ENCODE peak calls at places on chromosomes 5 and 9, in six cellular contexts. E is CD8-positive, alpha-beta T cell; B is pancreas; R is neuronal stem cell; M is GM23338; L is effector memory CD4-positive, alpha-beta T cell. X is an unnamed sample.

GRCh38 chr5:14257995-14258403 is 114.9 kb downstream of the TRIO start:
- DNase-seq in E (no peak), M (no peak), L (no peak), R (no peak), B (no peak), X (no peak)

GRCh38 chr9:129378241-129378661 is 200.2 kb upstream of the IER5L start:
- DNase-seq in R (no peak), B (no peak), M (no peak), E (no peak), L (no peak), X (no peak)

GRCh38 chr5:36605241-36605640 is 1.2 kb upstream of the SLC1A3 start:
- DNase-seq in M (no peak), L (no peak), R (no peak), E (no peak), B (no peak), X (no peak)

GRCh38 chr9:89353989-89354388 is 35.7 kb downstream of the SECISBP2 start:
- DNase-seq in R (no peak), L (no peak), B (no peak), E (no peak), M (no peak), X (no peak)

GRCh38 chr9:4904322-4905134 is 80.5 kb upstream of the JAK2 start:
- DNase-seq in L (no peak), E (no peak), M (no peak), R (no peak), B (no peak), X (peak; percentile 25)

GRCh38 chr5:174399411-174399810 is 325.0 kb upstream of the MSX2 start:
- DNase-seq in L (no peak), B (no peak), E (no peak), M (no peak), R (no peak), X (no peak)

GRCh38 chr5:123543438-123543837 is 31.5 kb downstream of the CSNK1G3 start:
- DNase-seq in M (no peak), E (no peak), L (no peak), R (no peak), B (no peak), X (no peak)

GRCh38 chr9:136055715-136056545 is 39.2 kb downstream of the NACC2 start:
- DNase-seq in B (no peak), L (no peak), E (peak; percentile 45), R (no peak), M (peak; percentile 51), X (no peak)

GRCh38 chr5:119453045-119453383 is 717 bp downstream of the HSD17B4 start:
- DNase-seq in M (no peak), B (peak; percentile 19), L (no peak), E (no peak), R (no peak), X (no peak)

GRCh38 chr5:104942735-104943134 is 1380.1 kb upstream of the NUDT12 start:
- DNase-seq in B (no peak), L (no peak), R (peak; percentile 21), E (no peak), M (no peak), X (no peak)

GRCh38 chr9:135343733-135344522 is 135.7 kb upstream of the PPP1R26 start:
- DNase-seq in M (peak; percentile 85), L (no peak), B (peak; percentile 51), E (peak; percentile 58), R (peak; percentile 73), X (peak; percentile 63)

GRCh38 chr5:148970228-148970627 is 92.6 kb downstream of the SH3TC2 start:
- DNase-seq in B (peak; percentile 52), L (no peak), M (peak; percentile 27), R (no peak), E (no peak), X (peak; percentile 59)

GRCh38 chr5:134583821-134584220 is 48.8 kb downstream of the SAR1B start:
- DNase-seq in R (no peak), E (no peak), L (no peak), M (no peak), B (no peak), X (no peak)

GRCh38 chr9:68538200-68538599 is 2.5 kb downstream of the TMEM252 start:
- DNase-seq in B (no peak), E (no peak), R (no peak), M (no peak), L (no peak), X (no peak)

GRCh38 chr5:6202615-6203365 is 175.6 kb downstream of the MED10 start:
- DNase-seq in L (no peak), E (no peak), B (no peak), R (no peak), M (peak; percentile 78), X (no peak)

GRCh38 chr5:39333104-39333503 is 31.2 kb downstream of the C9 start:
- DNase-seq in L (no peak), E (no peak), M (no peak), B (no peak), R (no peak), X (no peak)

GRCh38 chr5:9126490-9126889 is 419.4 kb downstream of the SEMA5A start:
- DNase-seq in E (no peak), M (no peak), L (no peak), R (no peak), B (no peak), X (peak; percentile 43)

GRCh38 chr5:2381861-2382260 is 369.6 kb downstream of the IRX2 start:
- DNase-seq in M (no peak), R (no peak), L (no peak), E (no peak), B (no peak), X (no peak)

GRCh38 chr5:95870105-95870672 is 47.7 kb upstream of the GLRX start:
- DNase-seq in M (no peak), B (no peak), L (no peak), E (no peak), R (no peak), X (no peak)

GRCh38 chr5:34881246-34881645 is 34.1 kb downstream of the RAD1 start:
- DNase-seq in E (no peak), B (no peak), M (no peak), R (no peak), L (no peak), X (no peak)

GRCh38 chr9:18544456-18544855 is 70.5 kb downstream of the ADAMTSL1 start:
- DNase-seq in E (no peak), L (no peak), B (no peak), R (no peak), M (no peak), X (no peak)

GRCh38 chr5:96023518-96023917 is 61.9 kb upstream of the ELL2 start:
- DNase-seq in B (no peak), M (no peak), L (no peak), E (no peak), R (no peak), X (no peak)

GRCh38 chr9:130500340-130500771 is 55.6 kb downstream of the ASS1 start:
- DNase-seq in B (no peak), R (no peak), E (no peak), M (no peak), L (no peak), X (no peak)

GRCh38 chr9:86599565-86599964 is 245.4 kb upstream of the TUT7 start:
- DNase-seq in R (no peak), E (no peak), B (no peak), M (no peak), L (no peak), X (no peak)

GRCh38 chr5:170249360-170249759 is 16.6 kb downstream of the C5orf58 start:
- DNase-seq in E (no peak), M (no peak), L (no peak), R (no peak), B (no peak), X (no peak)

GRCh38 chr5:88883059-88883565 is at the start of gene MEF2C:
- DNase-seq in B (peak; percentile 20), L (no peak), R (peak; percentile 63), M (peak; percentile 59), E (no peak), X (peak; percentile 67)

GRCh38 chr9:91138760-91139159 is 223.0 kb downstream of the AUH start:
- DNase-seq in R (no peak), M (no peak), B (no peak), E (no peak), L (no peak), X (peak; percentile 45)

GRCh38 chr5:6449465-6450158 is 953 bp downstream of the UBE2QL1 start:
- DNase-seq in L (no peak), M (peak; percentile 11), B (no peak), E (no peak), R (no peak), X (no peak)

GRCh38 chr9:123927625-123928308 is 2.2 kb downstream of the DENND1A start:
- DNase-seq in R (no peak), M (no peak), B (no peak), L (no peak), E (no peak), X (no peak)

DNA sequence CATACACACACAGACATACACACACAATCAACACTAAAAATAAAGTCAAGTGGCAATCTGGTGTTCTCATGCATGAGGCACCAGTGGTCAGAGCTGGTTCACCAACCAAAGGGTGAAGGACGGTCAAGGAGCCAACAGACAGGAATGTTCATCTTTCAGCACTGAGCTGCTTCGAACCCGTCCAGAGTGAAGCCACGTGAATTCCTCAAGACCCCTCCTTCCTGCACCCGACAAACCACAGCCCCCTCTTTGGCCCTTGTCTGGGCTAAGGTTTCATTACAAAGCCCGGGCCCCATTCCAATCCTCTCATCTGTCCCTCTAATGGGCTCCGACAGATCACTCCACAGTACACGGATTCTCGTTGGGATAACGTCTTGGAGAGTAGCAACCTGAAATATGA is 84.5 kb upstream of the SMIM23 start:
- DNase-seq in L (no peak), M (peak; percentile 4), R (no peak), E (peak; percentile 19), B (no peak), X (no peak)
- H3K27ac ChIP-seq in L (no peak overlapping the region), M (no peak overlapping the region), R (no peak overlapping the region), E (no peak overlapping the region), B (no peak overlapping the region), X (no peak overlapping the region)

GRCh38 chr9:110160163-110160562 is 47.8 kb downstream of the C9orf152 start:
- DNase-seq in R (no peak), M (no peak), E (no peak), B (no peak), L (no peak), X (no peak)
- H3K4me1 ChIP-seq in R (no peaks in the 10 kb centered on the region), M (peaks cover 15% of the 10 kb centered on the region), E (peaks cover 30% of the 10 kb centered on the region), B (no peaks in the 10 kb centered on the region), L (peaks cover 26% of the 10 kb centered on the region), X (peaks cover 8% of the 10 kb centered on the region)

GRCh38 chr9:121610638-121610953 is 40.8 kb upstream of the DAB2IP start:
- DNase-seq in L (no peak), R (no peak), B (no peak), E (no peak), M (peak; percentile 72), X (no peak)

GRCh38 chr9:121609845-121610637 is 41.4 kb upstream of the DAB2IP start:
- DNase-seq in B (peak; percentile 89), M (no peak), L (no peak), R (no peak), E (no peak), X (no peak)

GRCh38 chr9:121612511-121612998 is 38.9 kb upstream of the DAB2IP start:
- DNase-seq in R (no peak), L (no peak), E (no peak), M (no peak), B (no peak), X (no peak)

GRCh38 chr9:121616356-121616755 is 35.1 kb upstream of the DAB2IP start:
- DNase-seq in B (no peak), L (no peak), E (no peak), M (no peak), R (no peak), X (no peak)

GRCh38 chr9:121613009-121613766 is 38.2 kb upstream of the DAB2IP start:
- DNase-seq in E (no peak), R (no peak), B (no peak), L (no peak), M (no peak), X (no peak)
- H3K27ac ChIP-seq in E (no peak overlapping the region), R (no peak overlapping the region), B (no peak overlapping the region), L (no peak overlapping the region), M (peak overlapping the region; percentile 53), X (no peak overlapping the region)

GRCh38 chr5:132473608-132474007 is 17.0 kb downstream of the IRF1 start:
- DNase-seq in E (no peak), R (no peak), B (no peak), M (no peak), L (no peak), X (no peak)
- H3K4me1 ChIP-seq in E (peaks cover 87% of the 10 kb centered on the region), R (no peaks in the 10 kb centered on the region), B (peaks cover 30% of the 10 kb centered on the region), M (peaks cover 7% of the 10 kb centered on the region), L (peaks cover 64% of the 10 kb centered on the region), X (peaks cover 20% of the 10 kb centered on the region)